ENCODE peak calls at places on chromosome 2, in six cellular contexts. B, O, Q, M, C and Y are unnamed samples.

GRCh38 chr2:11675423-11676112 is 5.6 kb upstream of the NTSR2 start:
- DNase-seq in B (no peak), O (no peak), Q (peak), M (no peak), C (no peak), Y (no peak)

GRCh38 chr2:28390857-28391563 is 1.6 kb upstream of the FOSL2 start:
- DNase-seq in B (no peak), O (peak), Q (no peak), M (no peak), C (peak), Y (peak)

GRCh38 chr2:69493268-69493667 is 56.0 kb upstream of the NFU1 start:
- DNase-seq in B (no peak), O (no peak), Q (no peak), M (no peak), C (peak), Y (no peak)

GRCh38 chr2:166278856-166279255 is 96.9 kb downstream of the SCN9A start:
- DNase-seq in B (no peak), O (no peak), Q (no peak), M (no peak), C (no peak), Y (no peak)

GRCh38 chr2:19682493-19682892 is 219.3 kb downstream of the TTC32 start:
- DNase-seq in B (no peak), O (no peak), Q (peak), M (no peak), C (no peak), Y (no peak)

GRCh38 chr2:25039126-25039525 is 2.8 kb upstream of the EFR3B start:
- DNase-seq in B (no peak), O (no peak), Q (no peak), M (no peak), C (no peak), Y (no peak)

GRCh38 chr2:95034221-95034620 is 8.7 kb downstream of the MAL start:
- DNase-seq in B (no peak), O (no peak), Q (no peak), M (no peak), C (no peak), Y (no peak)

GRCh38 chr2:73089270-73090030 is 17.9 kb upstream of the SFXN5 start:
- DNase-seq in B (no peak), O (no peak), Q (peak), M (no peak), C (no peak), Y (no peak)

GRCh38 chr2:12416600-12416999 is 300.1 kb upstream of the TRIB2 start:
- DNase-seq in B (peak), O (no peak), Q (peak), M (peak), C (no peak), Y (no peak)

GRCh38 chr2:84493494-84493893 is 22.8 kb upstream of the DNAH6 start:
- DNase-seq in B (no peak), O (no peak), Q (peak), M (no peak), C (no peak), Y (no peak)

GRCh38 chr2:19991895-19992294 is 2.0 kb upstream of the WDR35 start:
- DNase-seq in B (no peak), O (no peak), Q (no peak), M (no peak), C (no peak), Y (no peak)

GRCh38 chr2:27242614-27242951 is 20.3 kb downstream of the SLC30A3 start:
- DNase-seq in B (no peak), O (no peak), Q (no peak), M (no peak), C (no peak), Y (no peak)

GRCh38 chr2:205235434-205235833 is 446.9 kb upstream of the NRP2 start:
- DNase-seq in B (no peak), O (no peak), Q (no peak), M (no peak), C (no peak), Y (no peak)

GRCh38 chr2:137535897-137536296 is 428.4 kb upstream of the HNMT start:
- DNase-seq in B (no peak), O (no peak), Q (no peak), M (peak), C (no peak), Y (no peak)

GRCh38 chr2:54575379-54575888 is 119.3 kb downstream of the SPTBN1 start:
- DNase-seq in B (no peak), O (no peak), Q (peak), M (no peak), C (no peak), Y (no peak)

GRCh38 chr2:179558010-179558911 is 293.6 kb upstream of the SESTD1 start:
- DNase-seq in B (no peak), O (no peak), Q (no peak), M (no peak), C (no peak), Y (no peak)

GRCh38 chr2:150167711-150168110 is 319.8 kb downstream of the RND3 start:
- DNase-seq in B (no peak), O (no peak), Q (peak), M (peak), C (no peak), Y (no peak)

GRCh38 chr2:217335341-217335966 is 475.6 kb upstream of the TNP1 start:
- DNase-seq in B (no peak), O (no peak), Q (peak), M (no peak), C (no peak), Y (no peak)

GRCh38 chr2:46239847-46240181 is 57.4 kb upstream of the EPAS1 start:
- DNase-seq in B (peak), O (no peak), Q (no peak), M (peak), C (no peak), Y (no peak)

GRCh38 chr2:157572725-157573124 is 55.9 kb downstream of the ACVR1C start:
- DNase-seq in B (no peak), O (no peak), Q (no peak), M (peak), C (no peak), Y (no peak)

GRCh38 chr2:45128580-45128997 is 119.3 kb upstream of the SIX2 start:
- DNase-seq in B (no peak), O (no peak), Q (peak), M (no peak), C (no peak), Y (no peak)

GRCh38 chr2:158191569-158191968 is 89.9 kb downstream of the UPP2 start:
- DNase-seq in B (no peak), O (no peak), Q (no peak), M (peak), C (no peak), Y (no peak)

GRCh38 chr2:226721541-226721940 is 78.1 kb downstream of the IRS1 start:
- DNase-seq in B (no peak), O (no peak), Q (peak), M (no peak), C (no peak), Y (no peak)

GRCh38 chr2:101806123-101806522 is 108.6 kb downstream of the MAP4K4 start:
- DNase-seq in B (no peak), O (no peak), Q (peak), M (no peak), C (no peak), Y (no peak)

GRCh38 chr2:177832611-177833133 is 239.9 kb downstream of the PDE11A start:
- DNase-seq in B (no peak), O (no peak), Q (no peak), M (no peak), C (no peak), Y (no peak)

GRCh38 chr2:15777795-15778371 is 162.5 kb upstream of the MYCN start:
- DNase-seq in B (no peak), O (no peak), Q (no peak), M (no peak), C (no peak), Y (no peak)

GRCh38 chr2:96507957-96508520 is 2.9 kb upstream of the NEURL3 start:
- DNase-seq in B (peak), O (peak), Q (peak), M (peak), C (peak), Y (peak)

GRCh38 chr2:189641047-189641446 is 20.2 kb upstream of the ASNSD1 start:
- DNase-seq in B (no peak), O (no peak), Q (no peak), M (no peak), C (no peak), Y (no peak)

GRCh38 chr2:43595603-43596412 is at the start of gene THADA:
- DNase-seq in B (peak), O (peak), Q (peak), M (peak), C (peak), Y (peak)

GRCh38 chr2:43594875-43595274 is 963 bp downstream of the THADA start:
- DNase-seq in B (no peak), O (no peak), Q (no peak), M (no peak), C (no peak), Y (no peak)

GRCh38 chr2:43593241-43593640 is 2.6 kb downstream of the THADA start:
- DNase-seq in B (no peak), O (no peak), Q (no peak), M (no peak), C (no peak), Y (no peak)

DNA sequence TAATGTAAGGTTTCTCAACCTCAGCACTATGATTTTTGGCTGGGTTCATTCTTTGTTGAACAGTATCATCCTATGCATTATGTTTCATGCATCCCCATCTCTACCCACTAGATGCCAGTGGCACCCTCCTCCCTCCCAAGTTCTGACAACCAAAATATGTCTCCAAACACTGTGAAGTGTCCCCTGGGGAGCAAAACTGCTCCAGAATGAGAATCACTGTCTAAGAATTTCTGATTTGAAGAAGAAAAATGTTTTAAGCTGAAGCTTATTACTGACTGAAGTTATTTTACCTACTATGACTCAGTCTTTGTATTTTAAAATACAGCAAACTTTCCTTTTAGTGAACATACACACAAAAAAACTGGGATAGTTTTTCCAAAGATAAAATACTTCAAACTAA is 3.4 kb downstream of the THADA start:
- DNase-seq in B (no peak), O (no peak), Q (peak), M (no peak), C (no peak), Y (no peak)
- TF ChIP-seq CTCF in B (no peak), O (no peak), Q (peak), M (no peak), C (no peak), Y (no peak)

DNA sequence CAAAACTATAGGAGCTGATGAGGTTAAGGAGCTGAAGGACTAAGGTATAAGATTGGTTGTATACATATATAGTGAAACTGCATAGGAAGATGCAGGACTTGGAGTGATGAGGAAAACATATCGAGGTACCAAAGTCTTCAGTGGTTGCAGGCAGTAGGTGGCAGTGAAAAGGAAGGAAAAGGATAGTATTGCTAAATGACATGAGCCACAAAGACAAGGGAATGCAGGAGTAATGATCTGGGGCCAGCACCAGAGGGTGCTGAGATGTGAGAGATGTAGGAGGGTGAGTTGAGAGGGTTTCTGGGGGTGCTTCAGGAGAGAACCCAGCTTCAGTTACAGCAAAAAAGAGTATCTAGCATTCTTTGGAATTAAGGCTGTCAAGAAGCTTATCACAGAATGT is 172.2 kb upstream of the MYO3B start:
- DNase-seq in B (no peak), O (no peak), Q (no peak), M (no peak), C (no peak), Y (no peak)
- TF ChIP-seq CTCF in B (no peak), O (no peak), Q (no peak), M (no peak), C (no peak), Y (no peak)

GRCh38 chr2:219496247-219496646 is 2.4 kb upstream of the GMPPA start:
- DNase-seq in B (no peak), O (no peak), Q (no peak), M (no peak), C (no peak), Y (no peak)

GRCh38 chr2:219493086-219493485 is 5.6 kb upstream of the GMPPA start:
- DNase-seq in B (no peak), O (no peak), Q (no peak), M (no peak), C (no peak), Y (no peak)

GRCh38 chr2:219496781-219497494 is 1.8 kb upstream of the GMPPA start:
- DNase-seq in B (no peak), O (no peak), Q (no peak), M (no peak), C (no peak), Y (no peak)

GRCh38 chr2:219495531-219496122 is 3.1 kb upstream of the GMPPA start:
- DNase-seq in B (peak), O (peak), Q (peak), M (peak), C (peak), Y (peak)

GRCh38 chr2:219494952-219495530 is 3.6 kb upstream of the GMPPA start:
- DNase-seq in B (no peak), O (no peak), Q (no peak), M (no peak), C (no peak), Y (no peak)
- TF ChIP-seq CTCF in B (no peak), O (peak), Q (no peak), M (no peak), C (no peak), Y (no peak)

GRCh38 chr2:204051476-204051875 is 114.9 kb downstream of the ICOS start:
- DNase-seq in B (no peak), O (no peak), Q (no peak), M (no peak), C (no peak), Y (no peak)
- TF ChIP-seq CTCF in B (peak), O (peak), Q (peak), M (no peak), C (peak), Y (peak)

DNA sequence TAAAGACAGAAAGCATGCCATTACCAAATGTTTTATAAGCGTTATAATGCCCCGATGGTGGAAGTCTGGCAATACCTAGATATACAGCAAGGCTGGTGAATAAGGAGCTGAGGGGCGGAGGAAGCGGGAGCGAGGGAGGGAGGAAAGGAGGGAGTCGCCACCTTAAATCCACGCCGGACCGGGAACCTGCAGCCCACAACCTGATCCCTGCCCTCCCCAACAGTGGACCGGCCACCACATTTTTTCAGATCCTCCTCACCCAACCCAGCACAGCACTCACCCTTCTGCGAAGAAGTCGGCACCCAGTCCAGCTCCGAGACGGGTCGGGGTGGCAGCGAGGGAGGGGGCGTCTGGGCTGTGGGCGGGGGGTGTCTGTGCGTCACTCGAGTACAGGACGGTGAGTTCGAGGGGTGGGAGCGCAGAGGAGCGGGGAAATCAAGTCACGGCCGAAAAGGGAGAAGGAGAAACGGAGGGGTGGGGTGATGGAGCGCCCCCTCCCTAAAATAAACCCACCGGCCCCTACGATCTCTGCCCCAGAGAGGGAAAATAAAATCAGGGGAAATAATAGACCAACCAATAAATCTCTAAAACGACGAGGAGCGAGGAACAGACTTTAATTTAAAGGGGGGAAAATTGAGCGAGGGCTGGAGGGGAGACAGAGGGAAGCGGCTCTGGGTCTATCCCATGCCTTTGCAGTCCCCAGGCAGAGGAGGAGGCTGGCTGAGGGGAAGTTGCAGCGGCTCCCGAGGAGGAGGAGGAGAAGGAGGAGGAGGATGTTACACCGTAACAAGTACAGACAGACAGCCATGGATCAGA is 96.5 kb upstream of the SERTAD2 start:
- DNase-seq in B (no peak), O (peak), Q (peak), M (peak), C (peak), Y (peak)
- TF ChIP-seq CTCF in B (peak), O (no peak), Q (no peak), M (no peak), C (no peak), Y (no peak)

GRCh38 chr2:76044701-76045100 is 334.0 kb upstream of the GCFC2 start:
- DNase-seq in B (no peak), O (no peak), Q (no peak), M (no peak), C (no peak), Y (no peak)

DNA sequence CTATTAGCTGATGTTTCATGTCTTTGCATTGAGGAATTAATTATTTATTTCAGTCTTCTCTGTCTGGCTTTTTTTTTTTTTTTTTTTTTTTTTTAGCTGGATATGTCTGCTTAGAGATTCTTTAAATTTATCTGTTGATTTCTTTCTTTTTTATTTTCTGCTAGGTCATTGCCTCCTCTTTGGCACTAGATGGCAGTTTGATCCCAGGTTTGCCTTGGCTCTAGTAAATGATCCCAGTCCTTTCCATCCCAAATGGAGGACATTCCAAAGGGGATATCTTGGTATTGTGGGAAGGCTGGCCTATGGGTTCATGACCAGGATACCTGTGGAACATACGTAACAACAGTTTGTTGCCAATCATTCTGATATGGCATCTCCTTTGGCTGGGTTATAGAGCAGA is 339.5 kb upstream of the GCFC2 start:
- DNase-seq in B (no peak), O (no peak), Q (no peak), M (no peak), C (no peak), Y (no peak)
- TF ChIP-seq CTCF in B (no peak), O (no peak), Q (no peak), M (no peak), C (no peak), Y (no peak)

GRCh38 chr2:126860395-126860794 is 38.3 kb upstream of the TEX51 start:
- DNase-seq in B (no peak), O (no peak), Q (no peak), M (no peak), C (no peak), Y (no peak)

GRCh38 chr2:126863336-126864015 is 35.2 kb upstream of the TEX51 start:
- DNase-seq in B (no peak), O (peak), Q (no peak), M (no peak), C (no peak), Y (no peak)

GRCh38 chr2:126862730-126863129 is 36.0 kb upstream of the TEX51 start:
- DNase-seq in B (no peak), O (no peak), Q (no peak), M (no peak), C (no peak), Y (no peak)

GRCh38 chr2:126866451-126866850 is 32.2 kb upstream of the TEX51 start:
- DNase-seq in B (no peak), O (no peak), Q (no peak), M (no peak), C (no peak), Y (no peak)

GRCh38 chr2:126864861-126865260 is 33.8 kb upstream of the TEX51 start:
- DNase-seq in B (no peak), O (no peak), Q (no peak), M (no peak), C (no peak), Y (no peak)
- TF ChIP-seq CTCF in B (no peak), O (no peak), Q (peak), M (peak), C (no peak), Y (no peak)